ENCODE peak calls at places on chromosomes 7 and 10, in five cellular contexts. W is H9, F is H1, A is neuronal stem cell, E is trophoblast cell. R is an unnamed sample.

GRCh38 chr10:51100221-51100620 is 25.9 kb downstream of the PRKG1 start:
- DNase-seq in W (no peak), F (no peak), A (no peak), E (no peak), R (no peak)

GRCh38 chr7:140122975-140123374 is 53.8 kb downstream of the KDM7A start:
- DNase-seq in W (no peak), F (no peak), A (no peak), E (no peak), R (no peak)

GRCh38 chr7:90412458-90413184 is 9.4 kb downstream of the CLDN12 start:
- DNase-seq in W (peak; percentile 54), F (no peak), A (no peak), E (no peak), R (no peak)

GRCh38 chr7:39187130-39187529 is 209.4 kb downstream of the POU6F2 start:
- DNase-seq in W (no peak), F (no peak), A (no peak), E (no peak), R (no peak)

GRCh38 chr10:110416776-110417732 is 80.7 kb upstream of the DUSP5 start:
- DNase-seq in W (no peak), F (no peak), A (no peak), E (no peak), R (no peak)

GRCh38 chr10:123007558-123008378 is 827 bp downstream of the IKZF5 start:
- DNase-seq in W (peak; percentile 32), F (no peak), A (peak; percentile 18), E (peak; percentile 43), R (peak; percentile 79)

GRCh38 chr10:110901954-110902819 is 16.8 kb downstream of the BBIP1 start:
- DNase-seq in W (no peak), F (no peak), A (no peak), E (peak; percentile 56), R (peak; percentile 44)

GRCh38 chr7:141701489-141702046 is 398 bp downstream of the DENND11 start:
- DNase-seq in W (peak; percentile 52), F (no peak), A (peak; percentile 30), E (no peak), R (peak; percentile 59)

GRCh38 chr10:124510536-124511158 is 49.0 kb downstream of the LHPP start:
- DNase-seq in W (no peak), F (no peak), A (no peak), E (no peak), R (no peak)

GRCh38 chr7:42097756-42098155 is 139.3 kb downstream of the GLI3 start:
- DNase-seq in W (no peak), F (no peak), A (no peak), E (peak; percentile 87), R (peak; percentile 96)

GRCh38 chr10:110791541-110792073 is 80.1 kb upstream of the PDCD4 start:
- DNase-seq in W (no peak), F (no peak), A (no peak), E (no peak), R (no peak)

GRCh38 chr10:99975942-99976809 is 33.6 kb downstream of the DNMBP start:
- DNase-seq in W (no peak), F (no peak), A (no peak), E (no peak), R (peak; percentile 90)

GRCh38 chr7:44665531-44666213 is 59.2 kb downstream of the OGDH start:
- DNase-seq in W (no peak), F (no peak), A (no peak), E (no peak), R (peak; percentile 30)

GRCh38 chr7:87156709-87157108 is 4.5 kb downstream of the DMTF1 start:
- DNase-seq in W (no peak), F (no peak), A (no peak), E (no peak), R (peak; percentile 19)

GRCh38 chr10:122116331-122116730 is 127.4 kb downstream of the TACC2 start:
- DNase-seq in W (no peak), F (no peak), A (no peak), E (no peak), R (peak; percentile 90)

GRCh38 chr7:27453702-27454405 is 208.8 kb downstream of the HIBADH start:
- DNase-seq in W (no peak), F (no peak), A (no peak), E (no peak), R (peak; percentile 93)

GRCh38 chr7:28228386-28228785 is 47.8 kb upstream of the JAZF1 start:
- DNase-seq in W (no peak), F (no peak), A (no peak), E (no peak), R (peak; percentile 51)

GRCh38 chr7:99375070-99375807 is 709 bp downstream of the ARPC1B start:
- DNase-seq in W (peak; percentile 69), F (no peak), A (no peak), E (peak; percentile 91), R (peak; percentile 70)

DNA sequence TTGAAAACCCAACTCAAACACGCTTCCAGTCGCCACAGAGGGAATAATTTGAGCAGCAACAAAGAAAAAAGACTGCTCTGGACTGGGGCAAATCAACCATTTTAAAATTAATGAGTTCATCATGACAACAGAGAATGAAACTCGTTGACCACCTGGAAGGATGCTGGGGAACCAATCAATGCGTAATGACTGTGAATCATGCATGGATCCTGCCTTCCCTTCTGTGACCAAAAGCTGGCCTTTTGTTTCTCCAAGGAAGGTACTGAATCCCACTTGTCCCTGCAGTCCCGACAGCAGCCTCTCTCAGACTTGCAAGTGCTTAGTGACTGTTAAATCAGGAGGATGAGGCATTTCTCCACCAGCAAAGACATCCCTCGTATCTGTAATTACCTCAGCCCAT is 68.0 kb upstream of the TNS3 start:
- DNase-seq in W (no peak), F (no peak), A (no peak), E (no peak), R (no peak)
- H4K91ac ChIP-seq in W (no peak overlapping the region), F (no peak overlapping the region), A (no peak overlapping the region), E (no peak overlapping the region), R (peak overlapping the region; percentile 97)

DNA sequence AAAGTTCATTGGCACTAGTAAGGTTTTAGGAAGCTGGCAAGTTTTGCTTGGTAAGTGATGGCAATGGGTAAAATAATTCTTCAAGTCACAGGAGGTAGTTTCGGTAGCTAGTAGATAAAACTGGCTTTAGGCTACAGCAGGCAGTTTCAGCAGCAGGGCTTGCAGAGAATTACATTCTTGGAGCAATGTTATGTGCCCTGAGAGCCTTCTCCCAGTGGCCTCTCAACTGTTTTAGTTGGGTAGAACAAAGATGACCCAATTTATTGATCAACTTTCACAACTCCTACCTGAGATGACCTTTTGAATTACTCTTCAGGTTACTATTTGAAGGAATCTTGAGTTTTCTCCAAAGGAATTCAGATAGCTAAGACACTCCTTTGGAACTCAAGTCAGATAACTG is 16.4 kb upstream of the NFE2L3 start:
- DNase-seq in W (no peak), F (no peak), A (no peak), E (peak; percentile 85), R (no peak)
- H2BK12ac ChIP-seq in W (no peak overlapping the region), F (no peak overlapping the region), A (no peak overlapping the region), E (no peak overlapping the region), R (no peak overlapping the region)

GRCh38 chr10:103966671-103967432 is at the start of gene SLK:
- DNase-seq in W (peak; percentile 50), F (no peak), A (peak; percentile 70), E (peak; percentile 62), R (peak; percentile 84)
- H4K91ac ChIP-seq in W (no peak within 1 kb of the TSS), F (no peak within 1 kb of the TSS), A (no peak within 1 kb of the TSS), E (peak within 1 kb of the TSS; percentile 95), R (peak within 1 kb of the TSS; percentile 78)

GRCh38 chr7:134674424-134674823 is 27.8 kb downstream of the BPGM start:
- DNase-seq in W (no peak), F (no peak), A (no peak), E (no peak), R (no peak)

GRCh38 chr7:134678115-134678514 is 31.5 kb downstream of the BPGM start:
- DNase-seq in W (no peak), F (no peak), A (no peak), E (peak; percentile 65), R (no peak)

GRCh38 chr7:134676743-134677142 is 30.1 kb downstream of the BPGM start:
- DNase-seq in W (no peak), F (no peak), A (no peak), E (no peak), R (peak; percentile 46)

GRCh38 chr7:134684165-134684564 is 37.5 kb downstream of the BPGM start:
- DNase-seq in W (no peak), F (no peak), A (no peak), E (no peak), R (no peak)

GRCh38 chr7:134679006-134679405 is 32.4 kb downstream of the BPGM start:
- DNase-seq in W (no peak), F (no peak), A (no peak), E (no peak), R (no peak)
- H2BK12ac ChIP-seq in W (no peak overlapping the region), F (no peak overlapping the region), A (no peak overlapping the region), E (no peak overlapping the region), R (no peak overlapping the region)

R was measured in mesenchymal stem cell.